ENCODE peak calls at places on chromosomes 16 and 17, in four cellular contexts. M, B, N and S are unnamed samples.

GRCh38 chr16:82033006-82033405 is 2.0 kb upstream of the HSD17B2 start:
- DNase-seq in M (no peak), B (no peak), N (no peak), S (no peak)

GRCh38 chr16:87638736-87639135 is 36.4 kb downstream of the JPH3 start:
- DNase-seq in M (no peak), B (no peak), N (no peak), S (no peak)

GRCh38 chr16:61823326-61823725 is 212.9 kb downstream of the CDH8 start:
- DNase-seq in M (no peak), B (no peak), N (no peak), S (no peak)

GRCh38 chr17:80844418-80844990 is 147.1 kb upstream of the CHMP6 start:
- DNase-seq in M (no peak), B (no peak), N (no peak), S (no peak)

GRCh38 chr16:85491798-85492616 is 121.1 kb upstream of the GSE1 start:
- DNase-seq in M (no peak), B (no peak), N (peak; percentile 58), S (no peak)

GRCh38 chr17:4220655-4221054 is 43.1 kb downstream of the ANKFY1 start:
- DNase-seq in M (no peak), B (no peak), N (no peak), S (no peak)

GRCh38 chr16:58022601-58023371 is 2.8 kb upstream of the MMP15 start:
- DNase-seq in M (no peak), B (no peak), N (no peak), S (no peak)

GRCh38 chr16:51245306-51245705 is 94.2 kb upstream of the SALL1 start:
- DNase-seq in M (no peak), B (no peak), N (no peak), S (no peak)

GRCh38 chr17:80101160-80101945 is at the start of gene GAA:
- DNase-seq in M (peak; percentile 28), B (peak; percentile 99), N (peak; percentile 62), S (peak; percentile 44)

GRCh38 chr17:75008373-75008772 is 4.1 kb upstream of the MRPL58 start:
- DNase-seq in M (no peak), B (no peak), N (no peak), S (no peak)
- TF ChIP-seq CBX5 in M (no peak), B (no peak), N (no peak), S (no peak)

GRCh38 chr17:63983326-63983725 is 10.6 kb upstream of the SCN4A start:
- DNase-seq in M (no peak), B (no peak), N (no peak), S (no peak)

GRCh38 chr17:63984206-63984605 is 11.5 kb upstream of the SCN4A start:
- DNase-seq in M (no peak), B (no peak), N (no peak), S (no peak)

GRCh38 chr17:63986842-63987615 is 11.1 kb upstream of the PRR29 start:
- DNase-seq in M (no peak), B (no peak), N (no peak), S (no peak)

GRCh38 chr17:63985387-63986140 is 12.6 kb upstream of the PRR29 start:
- DNase-seq in M (no peak), B (peak; percentile 27), N (no peak), S (peak; percentile 62)

DNA sequence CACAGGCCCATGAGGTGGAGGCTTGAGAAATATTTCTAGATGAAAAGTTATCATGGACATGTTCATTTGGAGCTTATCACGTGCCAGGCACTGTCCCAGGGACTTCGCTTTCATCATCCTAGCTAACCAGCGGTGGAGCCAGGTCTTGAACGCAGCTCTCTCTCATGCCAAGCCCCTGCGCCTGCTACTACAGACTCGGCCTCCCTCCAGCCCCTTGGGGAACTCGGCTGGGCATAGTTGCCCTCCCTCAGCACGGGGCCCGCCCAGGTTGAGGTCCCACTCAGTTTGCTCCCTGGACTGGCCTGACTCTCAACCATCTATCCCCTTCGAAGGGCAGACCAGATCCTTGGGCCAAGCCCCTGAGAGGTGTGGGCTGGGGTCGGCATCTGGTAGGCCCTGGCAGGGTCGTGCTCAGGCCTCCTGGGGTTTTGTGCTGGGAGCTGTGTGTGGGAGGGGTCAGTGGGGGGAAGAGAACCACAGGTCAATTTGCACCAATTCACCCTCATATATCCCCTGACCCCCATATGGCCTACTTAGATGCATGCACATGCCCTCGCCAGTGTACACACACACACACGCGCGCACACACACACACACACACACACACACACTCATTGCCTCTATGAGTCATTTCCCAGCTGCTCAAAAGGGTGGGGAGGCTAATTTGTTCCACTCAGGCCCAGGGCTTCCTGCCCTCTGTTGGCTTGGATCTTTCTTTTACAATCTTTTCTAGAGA is 12.1 kb upstream of the SCN4A start:
- DNase-seq in M (no peak), B (peak; percentile 48), N (peak; percentile 38), S (no peak)
- TF ChIP-seq CBX5 in M (no peak), B (no peak), N (no peak), S (no peak)

GRCh38 chr16:68227183-68227793 is 8.6 kb downstream of the ESRP2 start:
- DNase-seq in M (peak; percentile 25), B (no peak), N (no peak), S (no peak)
- TF ChIP-seq CBX5 in M (no peak), B (no peak), N (no peak), S (no peak)

DNA sequence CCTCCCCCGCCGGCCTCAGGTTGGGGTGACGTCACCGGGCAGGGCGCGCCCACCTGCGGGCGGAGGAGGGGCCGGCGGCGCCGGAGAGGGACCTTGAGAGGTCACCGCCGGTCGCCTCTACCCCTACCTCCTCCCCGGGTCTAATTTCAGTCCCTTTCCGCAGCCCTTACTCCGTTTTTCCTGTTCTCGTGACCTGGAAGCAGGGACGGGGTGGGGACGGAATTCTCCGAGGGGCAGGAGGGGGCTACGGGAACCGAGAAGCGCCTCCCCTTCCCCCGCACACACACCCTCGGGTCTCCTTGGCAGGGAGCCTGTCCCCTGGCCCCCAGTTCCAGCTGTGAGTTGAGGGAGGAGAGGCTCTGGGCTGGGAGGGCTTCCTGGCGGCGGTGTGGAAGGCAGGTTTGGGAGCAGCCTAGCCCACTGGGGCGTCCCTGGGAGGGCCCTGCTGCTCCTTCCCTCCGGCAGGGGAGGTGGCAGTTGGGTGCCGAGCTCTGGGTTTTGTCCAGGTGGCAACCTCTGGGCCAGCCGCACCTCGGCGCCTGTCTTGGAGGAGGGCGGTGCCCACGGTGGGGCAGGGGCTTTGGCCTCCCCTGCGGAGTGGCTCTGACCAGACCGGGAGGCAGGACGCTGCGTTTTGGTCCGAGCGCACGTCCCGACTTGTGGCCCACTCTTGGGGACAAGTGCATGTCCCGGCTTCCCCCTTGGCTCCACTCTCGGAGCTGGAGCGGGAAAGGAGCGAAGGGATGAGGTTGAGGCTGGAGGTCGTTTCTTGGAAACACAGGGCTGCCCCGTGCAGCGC is 765 bp downstream of the SYNGR3 start:
- DNase-seq in M (no peak), B (peak; percentile 70), N (peak; percentile 34), S (peak; percentile 90)
- TF ChIP-seq CBX5 in M (no peak), B (no peak), N (no peak), S (no peak)